ENCODE peak calls at places on chromosome 18, in eight cellular contexts. One of them, this sample, is unnamed.

GRCh38 chr18:57727952-57728807 is 74.9 kb downstream of the ATP8B1 start:
- DNase-seq in SK-MEL-5: peak; percentile 75
- DNase-seq in activated effector memory CD4-positive, alpha-beta T cell treated with Interleukin-2 at 50 U/mL for 16 hours: no peak
- DNase-seq in HS-5: no peak
- DNase-seq in HEK293T: no peak
- DNase-seq in stimulated activated CD4-positive, alpha-beta T cell treated with anti-CD3 and anti-CD28 coated beads, Interleukin-4, amount 100 ng/mL, for 48 hours: no peak
- DNase-seq in transverse colon: no peak
- DNase-seq in NT2/D1: no peak
- DNase-seq in this sample: no peak

GRCh38 chr18:55738483-55739114 is 150.6 kb upstream of the TCF4 start:
- DNase-seq in SK-MEL-5: no peak
- DNase-seq in activated effector memory CD4-positive, alpha-beta T cell treated with Interleukin-2 at 50 U/mL for 16 hours: no peak
- DNase-seq in HS-5: no peak
- DNase-seq in HEK293T: no peak
- DNase-seq in stimulated activated CD4-positive, alpha-beta T cell treated with anti-CD3 and anti-CD28 coated beads, Interleukin-4, amount 100 ng/mL, for 48 hours: no peak
- DNase-seq in transverse colon: no peak
- DNase-seq in NT2/D1: no peak
- DNase-seq in this sample: no peak

GRCh38 chr18:27839141-27839540 is 337.8 kb downstream of the CDH2 start:
- DNase-seq in SK-MEL-5: no peak
- DNase-seq in activated effector memory CD4-positive, alpha-beta T cell treated with Interleukin-2 at 50 U/mL for 16 hours: no peak
- DNase-seq in HS-5: peak; percentile 72
- DNase-seq in HEK293T: no peak
- DNase-seq in stimulated activated CD4-positive, alpha-beta T cell treated with anti-CD3 and anti-CD28 coated beads, Interleukin-4, amount 100 ng/mL, for 48 hours: no peak
- DNase-seq in transverse colon: no peak
- DNase-seq in NT2/D1: no peak
- DNase-seq in this sample: no peak

GRCh38 chr18:74775239-74775638 is 177.6 kb downstream of the ZNF407 start:
- DNase-seq in SK-MEL-5: no peak
- DNase-seq in activated effector memory CD4-positive, alpha-beta T cell treated with Interleukin-2 at 50 U/mL for 16 hours: no peak
- DNase-seq in HS-5: no peak
- DNase-seq in HEK293T: no peak
- DNase-seq in stimulated activated CD4-positive, alpha-beta T cell treated with anti-CD3 and anti-CD28 coated beads, Interleukin-4, amount 100 ng/mL, for 48 hours: no peak
- DNase-seq in transverse colon: no peak
- DNase-seq in NT2/D1: no peak
- DNase-seq in this sample: no peak

GRCh38 chr18:36493349-36494281 is 196.1 kb downstream of the FHOD3 start:
- DNase-seq in SK-MEL-5: no peak
- DNase-seq in activated effector memory CD4-positive, alpha-beta T cell treated with Interleukin-2 at 50 U/mL for 16 hours: no peak
- DNase-seq in HS-5: no peak
- DNase-seq in HEK293T: no peak
- DNase-seq in stimulated activated CD4-positive, alpha-beta T cell treated with anti-CD3 and anti-CD28 coated beads, Interleukin-4, amount 100 ng/mL, for 48 hours: no peak
- DNase-seq in transverse colon: no peak
- DNase-seq in NT2/D1: no peak
- DNase-seq in this sample: no peak

GRCh38 chr18:5415035-5415434 is 119.5 kb upstream of the ZBTB14 start:
- DNase-seq in SK-MEL-5: no peak
- DNase-seq in activated effector memory CD4-positive, alpha-beta T cell treated with Interleukin-2 at 50 U/mL for 16 hours: no peak
- DNase-seq in HS-5: no peak
- DNase-seq in HEK293T: no peak
- DNase-seq in stimulated activated CD4-positive, alpha-beta T cell treated with anti-CD3 and anti-CD28 coated beads, Interleukin-4, amount 100 ng/mL, for 48 hours: no peak
- DNase-seq in transverse colon: no peak
- DNase-seq in NT2/D1: no peak
- DNase-seq in this sample: no peak

GRCh38 chr18:50594931-50595330 is 35.0 kb downstream of the MAPK4 start:
- DNase-seq in SK-MEL-5: no peak
- DNase-seq in activated effector memory CD4-positive, alpha-beta T cell treated with Interleukin-2 at 50 U/mL for 16 hours: no peak
- DNase-seq in HS-5: no peak
- DNase-seq in HEK293T: no peak
- DNase-seq in stimulated activated CD4-positive, alpha-beta T cell treated with anti-CD3 and anti-CD28 coated beads, Interleukin-4, amount 100 ng/mL, for 48 hours: no peak
- DNase-seq in transverse colon: peak; percentile 18
- DNase-seq in NT2/D1: no peak
- DNase-seq in this sample: no peak

GRCh38 chr18:62001396-62001795 is 108.6 kb upstream of the RNF152 start:
- DNase-seq in SK-MEL-5: no peak
- DNase-seq in activated effector memory CD4-positive, alpha-beta T cell treated with Interleukin-2 at 50 U/mL for 16 hours: no peak
- DNase-seq in HS-5: no peak
- DNase-seq in HEK293T: no peak
- DNase-seq in stimulated activated CD4-positive, alpha-beta T cell treated with anti-CD3 and anti-CD28 coated beads, Interleukin-4, amount 100 ng/mL, for 48 hours: no peak
- DNase-seq in transverse colon: no peak
- DNase-seq in NT2/D1: peak; percentile 51
- DNase-seq in this sample: no peak

GRCh38 chr18:55579888-55580287 is 8.1 kb downstream of the TCF4 start:
- DNase-seq in SK-MEL-5: no peak
- DNase-seq in activated effector memory CD4-positive, alpha-beta T cell treated with Interleukin-2 at 50 U/mL for 16 hours: no peak
- DNase-seq in HS-5: no peak
- DNase-seq in HEK293T: no peak
- DNase-seq in stimulated activated CD4-positive, alpha-beta T cell treated with anti-CD3 and anti-CD28 coated beads, Interleukin-4, amount 100 ng/mL, for 48 hours: no peak
- DNase-seq in transverse colon: no peak
- DNase-seq in NT2/D1: no peak
- DNase-seq in this sample: no peak

GRCh38 chr18:78405763-78406162 is 573.9 kb upstream of the SALL3 start:
- DNase-seq in SK-MEL-5: no peak
- DNase-seq in activated effector memory CD4-positive, alpha-beta T cell treated with Interleukin-2 at 50 U/mL for 16 hours: no peak
- DNase-seq in HS-5: no peak
- DNase-seq in HEK293T: no peak
- DNase-seq in stimulated activated CD4-positive, alpha-beta T cell treated with anti-CD3 and anti-CD28 coated beads, Interleukin-4, amount 100 ng/mL, for 48 hours: no peak
- DNase-seq in transverse colon: no peak
- DNase-seq in NT2/D1: no peak
- DNase-seq in this sample: no peak

GRCh38 chr18:11089931-11090715 is 59.2 kb downstream of the PIEZO2 start:
- DNase-seq in SK-MEL-5: no peak
- DNase-seq in activated effector memory CD4-positive, alpha-beta T cell treated with Interleukin-2 at 50 U/mL for 16 hours: no peak
- DNase-seq in HS-5: no peak
- DNase-seq in HEK293T: no peak
- DNase-seq in stimulated activated CD4-positive, alpha-beta T cell treated with anti-CD3 and anti-CD28 coated beads, Interleukin-4, amount 100 ng/mL, for 48 hours: no peak
- DNase-seq in transverse colon: no peak
- DNase-seq in NT2/D1: no peak
- DNase-seq in this sample: no peak

GRCh38 chr18:67508146-67508545 is 8.4 kb downstream of the DSEL start:
- DNase-seq in SK-MEL-5: no peak
- DNase-seq in activated effector memory CD4-positive, alpha-beta T cell treated with Interleukin-2 at 50 U/mL for 16 hours: no peak
- DNase-seq in HS-5: no peak
- DNase-seq in HEK293T: no peak
- DNase-seq in stimulated activated CD4-positive, alpha-beta T cell treated with anti-CD3 and anti-CD28 coated beads, Interleukin-4, amount 100 ng/mL, for 48 hours: no peak
- DNase-seq in transverse colon: no peak
- DNase-seq in NT2/D1: no peak
- DNase-seq in this sample: no peak

GRCh38 chr18:28178720-28179119 is 1.8 kb upstream of the CDH2 start:
- DNase-seq in SK-MEL-5: no peak
- DNase-seq in activated effector memory CD4-positive, alpha-beta T cell treated with Interleukin-2 at 50 U/mL for 16 hours: no peak
- DNase-seq in HS-5: no peak
- DNase-seq in HEK293T: no peak
- DNase-seq in stimulated activated CD4-positive, alpha-beta T cell treated with anti-CD3 and anti-CD28 coated beads, Interleukin-4, amount 100 ng/mL, for 48 hours: no peak
- DNase-seq in transverse colon: no peak
- DNase-seq in NT2/D1: no peak
- DNase-seq in this sample: no peak

GRCh38 chr18:7459851-7460774 is 107.0 kb upstream of the PTPRM start:
- DNase-seq in SK-MEL-5: peak; percentile 24
- DNase-seq in activated effector memory CD4-positive, alpha-beta T cell treated with Interleukin-2 at 50 U/mL for 16 hours: no peak
- DNase-seq in HS-5: no peak
- DNase-seq in HEK293T: no peak
- DNase-seq in stimulated activated CD4-positive, alpha-beta T cell treated with anti-CD3 and anti-CD28 coated beads, Interleukin-4, amount 100 ng/mL, for 48 hours: no peak
- DNase-seq in transverse colon: no peak
- DNase-seq in NT2/D1: no peak
- DNase-seq in this sample: no peak

GRCh38 chr18:2914185-2914584 is 67.4 kb downstream of the EMILIN2 start:
- DNase-seq in SK-MEL-5: no peak
- DNase-seq in activated effector memory CD4-positive, alpha-beta T cell treated with Interleukin-2 at 50 U/mL for 16 hours: no peak
- DNase-seq in HS-5: no peak
- DNase-seq in HEK293T: no peak
- DNase-seq in stimulated activated CD4-positive, alpha-beta T cell treated with anti-CD3 and anti-CD28 coated beads, Interleukin-4, amount 100 ng/mL, for 48 hours: no peak
- DNase-seq in transverse colon: no peak
- DNase-seq in NT2/D1: no peak
- DNase-seq in this sample: no peak

GRCh38 chr18:27599202-27599829 is 414.2 kb upstream of the CHST9 start:
- DNase-seq in SK-MEL-5: peak; percentile 56
- DNase-seq in activated effector memory CD4-positive, alpha-beta T cell treated with Interleukin-2 at 50 U/mL for 16 hours: no peak
- DNase-seq in HS-5: peak; percentile 8
- DNase-seq in HEK293T: peak; percentile 69
- DNase-seq in stimulated activated CD4-positive, alpha-beta T cell treated with anti-CD3 and anti-CD28 coated beads, Interleukin-4, amount 100 ng/mL, for 48 hours: no peak
- DNase-seq in transverse colon: peak; percentile 36
- DNase-seq in NT2/D1: no peak
- DNase-seq in this sample: no peak

GRCh38 chr18:22026889-22027288 is 142.5 kb upstream of the GATA6 start:
- DNase-seq in SK-MEL-5: no peak
- DNase-seq in activated effector memory CD4-positive, alpha-beta T cell treated with Interleukin-2 at 50 U/mL for 16 hours: no peak
- DNase-seq in HS-5: no peak
- DNase-seq in HEK293T: no peak
- DNase-seq in stimulated activated CD4-positive, alpha-beta T cell treated with anti-CD3 and anti-CD28 coated beads, Interleukin-4, amount 100 ng/mL, for 48 hours: no peak
- DNase-seq in transverse colon: no peak
- DNase-seq in NT2/D1: no peak
- DNase-seq in this sample: no peak

GRCh38 chr18:48962857-48963554 is 12.2 kb upstream of the SMAD7 start:
- DNase-seq in SK-MEL-5: no peak
- DNase-seq in activated effector memory CD4-positive, alpha-beta T cell treated with Interleukin-2 at 50 U/mL for 16 hours: no peak
- DNase-seq in HS-5: no peak
- DNase-seq in HEK293T: no peak
- DNase-seq in stimulated activated CD4-positive, alpha-beta T cell treated with anti-CD3 and anti-CD28 coated beads, Interleukin-4, amount 100 ng/mL, for 48 hours: no peak
- DNase-seq in transverse colon: no peak
- DNase-seq in NT2/D1: no peak
- DNase-seq in this sample: no peak

GRCh38 chr18:77071711-77072292 is 60.8 kb downstream of the MBP start:
- DNase-seq in SK-MEL-5: no peak
- DNase-seq in activated effector memory CD4-positive, alpha-beta T cell treated with Interleukin-2 at 50 U/mL for 16 hours: peak; percentile 45
- DNase-seq in HS-5: peak; percentile 79
- DNase-seq in HEK293T: no peak
- DNase-seq in stimulated activated CD4-positive, alpha-beta T cell treated with anti-CD3 and anti-CD28 coated beads, Interleukin-4, amount 100 ng/mL, for 48 hours: no peak
- DNase-seq in transverse colon: no peak
- DNase-seq in NT2/D1: no peak
- DNase-seq in this sample: peak; percentile 85

GRCh38 chr18:49476664-49477411 is 10.2 kb downstream of the C18orf32 start:
- DNase-seq in SK-MEL-5: peak; percentile 28
- DNase-seq in activated effector memory CD4-positive, alpha-beta T cell treated with Interleukin-2 at 50 U/mL for 16 hours: no peak
- DNase-seq in HS-5: no peak
- DNase-seq in HEK293T: no peak
- DNase-seq in stimulated activated CD4-positive, alpha-beta T cell treated with anti-CD3 and anti-CD28 coated beads, Interleukin-4, amount 100 ng/mL, for 48 hours: no peak
- DNase-seq in transverse colon: no peak
- DNase-seq in NT2/D1: no peak
- DNase-seq in this sample: no peak

GRCh38 chr18:21330122-21330701 is 88.2 kb downstream of the GREB1L start:
- DNase-seq in SK-MEL-5: no peak
- DNase-seq in activated effector memory CD4-positive, alpha-beta T cell treated with Interleukin-2 at 50 U/mL for 16 hours: no peak
- DNase-seq in HS-5: peak; percentile 37
- DNase-seq in HEK293T: no peak
- DNase-seq in stimulated activated CD4-positive, alpha-beta T cell treated with anti-CD3 and anti-CD28 coated beads, Interleukin-4, amount 100 ng/mL, for 48 hours: no peak
- DNase-seq in transverse colon: no peak
- DNase-seq in NT2/D1: no peak
- DNase-seq in this sample: no peak

GRCh38 chr18:52499018-52499417 is 159.0 kb downstream of the DCC start:
- DNase-seq in SK-MEL-5: no peak
- DNase-seq in activated effector memory CD4-positive, alpha-beta T cell treated with Interleukin-2 at 50 U/mL for 16 hours: no peak
- DNase-seq in HS-5: no peak
- DNase-seq in HEK293T: no peak
- DNase-seq in stimulated activated CD4-positive, alpha-beta T cell treated with anti-CD3 and anti-CD28 coated beads, Interleukin-4, amount 100 ng/mL, for 48 hours: no peak
- DNase-seq in transverse colon: no peak
- DNase-seq in NT2/D1: no peak
- DNase-seq in this sample: no peak

GRCh38 chr18:23145613-23146012 is 10.3 kb downstream of the CABLES1 start:
- DNase-seq in SK-MEL-5: no peak
- DNase-seq in activated effector memory CD4-positive, alpha-beta T cell treated with Interleukin-2 at 50 U/mL for 16 hours: no peak
- DNase-seq in HS-5: no peak
- DNase-seq in HEK293T: no peak
- DNase-seq in stimulated activated CD4-positive, alpha-beta T cell treated with anti-CD3 and anti-CD28 coated beads, Interleukin-4, amount 100 ng/mL, for 48 hours: no peak
- DNase-seq in transverse colon: no peak
- DNase-seq in NT2/D1: no peak
- DNase-seq in this sample: no peak

GRCh38 chr18:47036298-47036874 is 965 bp upstream of the ELOA2 start:
- DNase-seq in SK-MEL-5: peak; percentile 61
- DNase-seq in activated effector memory CD4-positive, alpha-beta T cell treated with Interleukin-2 at 50 U/mL for 16 hours: no peak
- DNase-seq in HS-5: no peak
- DNase-seq in HEK293T: peak; percentile 23
- DNase-seq in stimulated activated CD4-positive, alpha-beta T cell treated with anti-CD3 and anti-CD28 coated beads, Interleukin-4, amount 100 ng/mL, for 48 hours: no peak
- DNase-seq in transverse colon: no peak
- DNase-seq in NT2/D1: peak; percentile 15
- DNase-seq in this sample: no peak

GRCh38 chr18:63264871-63265270 is 54.7 kb downstream of the BCL2 start:
- DNase-seq in SK-MEL-5: no peak
- DNase-seq in activated effector memory CD4-positive, alpha-beta T cell treated with Interleukin-2 at 50 U/mL for 16 hours: no peak
- DNase-seq in HS-5: no peak
- DNase-seq in HEK293T: no peak
- DNase-seq in stimulated activated CD4-positive, alpha-beta T cell treated with anti-CD3 and anti-CD28 coated beads, Interleukin-4, amount 100 ng/mL, for 48 hours: no peak
- DNase-seq in transverse colon: no peak
- DNase-seq in NT2/D1: no peak
- DNase-seq in this sample: no peak

This sample was measured in T-helper 22 cell.